ENCODE peak calls at places on chromosomes 11 and 22, in four cellular contexts. One of them, this sample, is unnamed.

GRCh38 chr11:47099213-47099917 is 77.3 kb downstream of the ARFGAP2 start:
- DNase-seq in astrocyte: peak
- DNase-seq in heart left ventricle: no peak
- DNase-seq in HepG2: peak
- DNase-seq in this sample: no peak

GRCh38 chr22:45292675-45293402 is 8.1 kb downstream of the UPK3A start:
- DNase-seq in HepG2: no peak
- DNase-seq in heart left ventricle: no peak
- DNase-seq in astrocyte: no peak
- DNase-seq in this sample: no peak

GRCh38 chr11:103035656-103036434 is 56.1 kb downstream of the DCUN1D5 start:
- DNase-seq in astrocyte: peak
- DNase-seq in HepG2: peak
- DNase-seq in heart left ventricle: peak
- DNase-seq in this sample: peak

GRCh38 chr22:23197836-23198235 is 17.5 kb downstream of the BCR start:
- DNase-seq in HepG2: no peak
- DNase-seq in astrocyte: no peak
- DNase-seq in heart left ventricle: no peak
- DNase-seq in this sample: no peak

GRCh38 chr11:72221386-72221785 is 3.2 kb upstream of the INPPL1 start:
- DNase-seq in HepG2: no peak
- DNase-seq in astrocyte: no peak
- DNase-seq in heart left ventricle: no peak
- DNase-seq in this sample: no peak

GRCh38 chr11:44574620-44575287 is 9.3 kb downstream of the CD82 start:
- DNase-seq in astrocyte: peak
- DNase-seq in heart left ventricle: no peak
- DNase-seq in HepG2: no peak
- DNase-seq in this sample: no peak

GRCh38 chr11:92048415-92048814 is 176.2 kb upstream of the FAT3 start:
- DNase-seq in astrocyte: no peak
- DNase-seq in heart left ventricle: no peak
- DNase-seq in HepG2: no peak
- DNase-seq in this sample: no peak

GRCh38 chr11:35487532-35488078 is 37.8 kb downstream of the PAMR1 start:
- DNase-seq in astrocyte: peak
- DNase-seq in heart left ventricle: peak
- DNase-seq in HepG2: peak
- DNase-seq in this sample: peak

GRCh38 chr11:42249401-42249800 is 789.9 kb upstream of the LRRC4C start:
- DNase-seq in astrocyte: peak
- DNase-seq in heart left ventricle: no peak
- DNase-seq in HepG2: no peak
- DNase-seq in this sample: no peak

DNA sequence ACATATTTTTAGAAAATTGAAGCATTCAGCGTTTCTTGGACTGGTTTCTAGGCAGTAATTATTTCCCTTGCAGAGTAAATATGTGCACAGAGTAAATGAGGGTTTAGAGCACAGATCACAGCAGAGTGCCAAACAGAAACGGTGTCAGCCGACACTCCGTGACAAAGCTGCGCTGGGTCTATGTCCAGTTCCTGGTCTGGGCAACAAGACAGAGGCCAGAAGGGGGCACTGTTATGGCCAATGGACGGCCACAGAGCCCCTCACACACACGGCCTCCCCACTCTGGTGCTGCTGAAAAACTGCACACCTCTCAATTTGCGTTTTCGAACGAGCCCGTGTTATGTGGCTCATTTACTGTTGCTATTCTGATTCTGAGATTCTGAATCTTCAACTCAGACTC is 180.7 kb downstream of the MPPED1 start:
- DNase-seq in HepG2: no peak
- DNase-seq in astrocyte: no peak
- DNase-seq in heart left ventricle: no peak
- DNase-seq in this sample: peak
- TF ChIP-seq CTCF in HepG2: peak
- TF ChIP-seq CTCF in astrocyte: no peak
- TF ChIP-seq CTCF in heart left ventricle: no peak
- TF ChIP-seq CTCF in this sample: no peak

GRCh38 chr11:40401132-40401853 is 1058.2 kb downstream of the LRRC4C start:
- DNase-seq in astrocyte: no peak
- DNase-seq in HepG2: no peak
- DNase-seq in heart left ventricle: no peak
- DNase-seq in this sample: no peak
- TF ChIP-seq CTCF in astrocyte: no peak
- TF ChIP-seq CTCF in HepG2: no peak
- TF ChIP-seq CTCF in heart left ventricle: no peak
- TF ChIP-seq CTCF in this sample: no peak

DNA sequence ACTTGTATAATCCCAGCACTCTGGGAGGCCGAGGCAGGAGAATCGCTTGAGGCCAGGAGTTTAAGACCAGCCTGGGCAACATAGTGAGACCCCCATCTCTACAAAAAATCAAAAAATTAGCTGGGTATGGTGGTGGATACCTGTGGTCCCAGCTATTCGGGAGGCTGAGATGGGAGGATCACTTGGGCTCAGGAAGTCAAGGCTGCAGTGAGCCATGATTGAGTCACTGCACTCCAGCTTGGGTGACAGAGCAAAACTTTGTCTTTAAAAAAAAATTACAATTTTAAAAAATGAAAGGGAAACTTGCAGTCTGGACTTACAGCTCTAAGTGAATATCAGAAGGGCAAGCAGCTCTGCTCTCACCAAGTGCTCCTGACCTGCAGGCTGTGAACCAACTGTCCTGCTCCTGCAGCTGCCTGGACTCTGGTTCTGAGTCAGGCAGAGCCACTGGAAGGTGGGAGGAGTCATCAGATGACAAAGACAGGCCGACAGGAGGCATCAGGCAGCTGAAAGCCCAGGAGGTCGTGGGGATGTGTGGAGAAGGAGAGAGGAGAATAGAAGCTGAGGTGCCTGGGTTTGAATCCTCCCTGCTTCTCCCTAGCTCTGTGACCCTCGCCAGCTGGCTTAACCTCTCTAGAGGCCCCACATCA is 9.6 kb downstream of the SMTNL1 start:
- DNase-seq in heart left ventricle: no peak
- DNase-seq in astrocyte: no peak
- DNase-seq in HepG2: peak
- DNase-seq in this sample: no peak
- TF ChIP-seq CTCF in heart left ventricle: no peak
- TF ChIP-seq CTCF in astrocyte: no peak
- TF ChIP-seq CTCF in HepG2: peak
- TF ChIP-seq CTCF in this sample: no peak

GRCh38 chr22:50310209-50310722 is 2.8 kb upstream of the PLXNB2 start:
- DNase-seq in astrocyte: no peak
- DNase-seq in heart left ventricle: peak
- DNase-seq in HepG2: peak
- DNase-seq in this sample: no peak
- TF ChIP-seq CTCF in astrocyte: no peak
- TF ChIP-seq CTCF in heart left ventricle: no peak
- TF ChIP-seq CTCF in HepG2: peak
- TF ChIP-seq CTCF in this sample: no peak

GRCh38 chr11:65226103-65226442 is 35.7 kb upstream of the POLA2 start:
- DNase-seq in astrocyte: no peak
- DNase-seq in HepG2: no peak
- DNase-seq in heart left ventricle: no peak
- DNase-seq in this sample: no peak

GRCh38 chr11:65223031-65223430 is 38.7 kb upstream of the POLA2 start:
- DNase-seq in astrocyte: no peak
- DNase-seq in heart left ventricle: no peak
- DNase-seq in HepG2: no peak
- DNase-seq in this sample: no peak

GRCh38 chr11:65227879-65228278 is 33.9 kb upstream of the POLA2 start:
- DNase-seq in heart left ventricle: no peak
- DNase-seq in astrocyte: no peak
- DNase-seq in HepG2: no peak
- DNase-seq in this sample: no peak

GRCh38 chr11:65224939-65225283 is 36.9 kb upstream of the POLA2 start:
- DNase-seq in astrocyte: peak
- DNase-seq in heart left ventricle: no peak
- DNase-seq in HepG2: no peak
- DNase-seq in this sample: no peak

GRCh38 chr11:65225284-65226102 is 36.3 kb upstream of the POLA2 start:
- DNase-seq in astrocyte: peak
- DNase-seq in heart left ventricle: peak
- DNase-seq in HepG2: peak
- DNase-seq in this sample: peak
- TF ChIP-seq CTCF in astrocyte: peak
- TF ChIP-seq CTCF in heart left ventricle: no peak
- TF ChIP-seq CTCF in HepG2: peak
- TF ChIP-seq CTCF in this sample: no peak

GRCh38 chr11:134592391-134592990 is 180.4 kb upstream of the B3GAT1 start:
- DNase-seq in heart left ventricle: no peak
- DNase-seq in astrocyte: no peak
- DNase-seq in HepG2: peak
- DNase-seq in this sample: peak
- TF ChIP-seq CTCF in heart left ventricle: no peak
- TF ChIP-seq CTCF in astrocyte: peak
- TF ChIP-seq CTCF in HepG2: peak
- TF ChIP-seq CTCF in this sample: peak

This sample was measured in endothelial cell.